ENCODE peak calls at places on chromosomes 2 and 18, in four cellular contexts. V is K562, I is GM12878, S is A549. Q is an unnamed sample.

GRCh38 chr2:120761164-120761861 is 25.6 kb downstream of the GLI2 start:
- DNase-seq in I (no peak), S (no peak), V (no peak), Q (no peak)

GRCh38 chr2:215856080-215856479 is 157.3 kb downstream of the MREG start:
- DNase-seq in I (no peak), V (no peak), S (no peak), Q (no peak)

GRCh38 chr2:112166801-112167499 is 28.8 kb downstream of the FBLN7 start:
- DNase-seq in I (no peak), V (no peak), S (no peak), Q (no peak)

GRCh38 chr2:64177315-64177714 is 33.1 kb upstream of the PELI1 start:
- DNase-seq in I (no peak), V (no peak), S (no peak), Q (no peak)

GRCh38 chr2:27336173-27336572 is 13.3 kb upstream of the MPV17 start:
- DNase-seq in S (no peak), V (no peak), I (no peak), Q (no peak)

GRCh38 chr2:13607139-13607538 is 890.4 kb downstream of the TRIB2 start:
- DNase-seq in I (no peak), S (no peak), V (no peak), Q (no peak)

GRCh38 chr2:48268671-48269070 is 261.3 kb upstream of the STON1 start:
- DNase-seq in S (no peak), I (no peak), V (no peak), Q (no peak)

GRCh38 chr2:27133905-27134780 is at the start of gene PREB:
- DNase-seq in I (peak; percentile 88), V (peak; percentile 98), S (peak; percentile 96), Q (peak; percentile 97)

GRCh38 chr2:168559187-168559586 is 103.1 kb downstream of the CERS6 start:
- DNase-seq in V (no peak), S (peak; percentile 42), I (no peak), Q (no peak)

GRCh38 chr2:48227617-48228344 is 302.2 kb upstream of the STON1 start:
- DNase-seq in S (no peak), I (peak; percentile 50), V (no peak), Q (no peak)

GRCh38 chr2:236675051-236675450 is 105.4 kb downstream of the ACKR3 start:
- DNase-seq in I (no peak), S (no peak), V (no peak), Q (no peak)

GRCh38 chr2:148896116-148896515 is 21.1 kb downstream of the KIF5C start:
- DNase-seq in V (no peak), I (no peak), S (no peak), Q (no peak)

GRCh38 chr2:181189932-181190331 is 209.5 kb downstream of the UBE2E3 start:
- DNase-seq in V (no peak), I (no peak), S (no peak), Q (no peak)

GRCh38 chr18:47549141-47549540 is 297.7 kb upstream of the SKOR2 start:
- DNase-seq in V (no peak), S (no peak), I (no peak), Q (no peak)

GRCh38 chr2:29255006-29255405 is 139.8 kb downstream of the CLIP4 start:
- DNase-seq in V (no peak), I (no peak), S (no peak), Q (no peak)

GRCh38 chr2:200567932-200568331 is 17.9 kb upstream of the AOX1 start:
- DNase-seq in S (no peak), I (no peak), V (no peak), Q (no peak)
- TF ChIP-seq REST in S (no peak), I (no peak), V (no peak), Q (no peak)

DNA sequence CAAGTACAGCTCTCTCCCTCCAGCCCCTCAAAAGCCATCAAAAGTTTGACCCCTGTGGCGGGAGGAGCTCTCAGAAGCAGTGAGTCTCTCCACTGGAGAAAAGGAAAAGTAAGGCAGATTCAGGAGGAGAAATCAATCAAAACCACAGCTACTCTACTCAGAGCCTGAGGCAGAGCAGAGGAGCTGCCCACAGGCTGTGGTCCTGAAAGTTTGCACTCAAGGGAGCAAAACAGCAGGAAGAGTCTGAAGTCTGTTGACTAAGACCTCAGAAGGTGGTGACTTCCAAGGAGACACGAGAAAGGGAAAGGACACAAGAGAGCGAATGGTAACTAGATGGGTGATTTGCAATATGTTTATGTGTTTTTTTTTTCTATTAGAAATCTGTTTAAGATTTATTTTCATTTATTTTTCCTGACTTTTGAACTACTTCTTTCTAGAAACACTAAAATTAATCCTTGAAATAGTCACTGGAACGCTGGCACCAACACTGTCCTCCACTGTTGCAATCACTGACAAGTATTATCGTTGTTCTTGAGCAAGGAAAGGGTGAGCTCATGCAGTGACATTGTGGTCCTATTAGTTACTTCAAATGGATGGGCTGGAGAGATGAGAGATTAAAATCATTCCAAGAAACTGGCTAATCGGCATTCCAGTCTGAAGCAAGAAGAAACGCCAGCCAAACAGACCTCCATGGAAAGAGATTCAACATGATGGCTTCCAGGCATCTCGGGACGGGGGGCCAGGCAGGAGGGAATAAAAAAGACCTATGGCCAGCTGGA is 35.8 kb downstream of the PID1 start:
- DNase-seq in S (no peak), I (no peak), V (no peak), Q (peak; percentile 46)
- TF ChIP-seq REST in S (peak; percentile 59), I (peak; percentile 53), V (no peak), Q (peak; percentile 73)

DNA sequence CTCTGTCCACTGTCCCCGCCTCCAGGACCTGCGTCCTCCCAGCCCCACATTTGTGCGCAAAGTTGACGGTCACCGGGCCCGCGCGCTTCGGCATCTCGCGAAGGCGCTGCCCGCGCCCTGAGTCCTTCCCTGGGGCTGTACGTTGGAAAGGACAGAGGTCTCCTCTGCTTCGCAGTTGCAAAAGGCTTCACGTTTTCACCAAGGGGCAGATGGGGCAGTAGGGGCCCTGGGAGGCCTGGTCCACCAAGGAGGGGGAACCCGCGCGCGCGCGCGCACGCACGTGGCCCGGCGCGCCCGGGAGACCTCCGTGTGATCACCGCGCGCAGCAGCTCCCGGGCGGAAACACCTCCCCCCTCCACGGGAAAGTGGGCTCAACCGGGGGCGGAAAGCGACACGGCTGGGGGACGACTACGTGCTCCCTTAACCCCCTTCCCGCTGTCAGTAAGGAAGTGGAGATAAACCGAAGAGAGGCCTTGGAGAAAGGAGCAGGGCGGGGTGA is 21.9 kb downstream of the TEX44 start:
- DNase-seq in S (no peak), I (no peak), V (no peak), Q (no peak)
- TF ChIP-seq REST in S (no peak), I (no peak), V (no peak), Q (no peak)

GRCh38 chr2:61356958-61357350 is 113.9 kb downstream of the USP34 start:
- DNase-seq in V (no peak), I (no peak), S (no peak), Q (no peak)

GRCh38 chr2:61353909-61354308 is 117.0 kb downstream of the USP34 start:
- DNase-seq in S (no peak), V (no peak), I (no peak), Q (no peak)

GRCh38 chr2:61357681-61358080 is 113.2 kb downstream of the USP34 start:
- DNase-seq in I (no peak), S (peak; percentile 31), V (no peak), Q (no peak)

GRCh38 chr2:61354486-61355197 is 116.2 kb downstream of the USP34 start:
- DNase-seq in S (no peak), V (no peak), I (no peak), Q (no peak)

DNA sequence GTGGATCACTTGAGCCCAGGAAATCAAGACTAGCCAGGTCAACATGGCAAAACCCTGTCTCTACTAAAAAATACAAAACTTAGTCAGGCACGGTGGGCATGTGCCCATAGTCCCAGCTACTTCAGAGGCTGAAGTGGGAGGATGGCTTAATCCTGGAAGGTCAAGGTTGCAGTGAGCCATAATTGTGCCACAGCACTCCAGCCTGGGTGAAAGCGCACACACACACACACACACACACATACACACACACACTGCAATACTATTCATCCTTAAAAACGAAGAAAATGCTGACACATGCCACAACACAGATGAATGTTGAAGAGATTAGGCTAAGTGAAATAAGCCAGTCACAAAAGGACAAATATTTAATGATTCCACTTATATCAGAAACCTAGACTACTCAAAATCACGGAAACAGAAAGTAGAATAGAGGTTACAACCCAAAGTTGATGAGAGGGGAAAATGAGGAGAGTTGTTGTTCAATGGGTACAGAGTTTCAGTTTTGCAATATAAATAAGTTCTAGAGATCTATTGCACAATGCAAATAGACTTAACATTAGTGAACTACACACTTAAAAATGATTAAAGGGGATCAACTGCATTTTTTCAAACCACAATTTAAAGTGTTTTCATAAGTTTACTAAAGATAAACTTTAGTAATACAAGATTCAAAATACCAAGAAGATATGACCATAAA is 114.5 kb downstream of the USP34 start:
- DNase-seq in S (no peak), V (no peak), I (no peak), Q (no peak)
- TF ChIP-seq REST in S (no peak), V (no peak), I (no peak), Q (no peak)

DNA sequence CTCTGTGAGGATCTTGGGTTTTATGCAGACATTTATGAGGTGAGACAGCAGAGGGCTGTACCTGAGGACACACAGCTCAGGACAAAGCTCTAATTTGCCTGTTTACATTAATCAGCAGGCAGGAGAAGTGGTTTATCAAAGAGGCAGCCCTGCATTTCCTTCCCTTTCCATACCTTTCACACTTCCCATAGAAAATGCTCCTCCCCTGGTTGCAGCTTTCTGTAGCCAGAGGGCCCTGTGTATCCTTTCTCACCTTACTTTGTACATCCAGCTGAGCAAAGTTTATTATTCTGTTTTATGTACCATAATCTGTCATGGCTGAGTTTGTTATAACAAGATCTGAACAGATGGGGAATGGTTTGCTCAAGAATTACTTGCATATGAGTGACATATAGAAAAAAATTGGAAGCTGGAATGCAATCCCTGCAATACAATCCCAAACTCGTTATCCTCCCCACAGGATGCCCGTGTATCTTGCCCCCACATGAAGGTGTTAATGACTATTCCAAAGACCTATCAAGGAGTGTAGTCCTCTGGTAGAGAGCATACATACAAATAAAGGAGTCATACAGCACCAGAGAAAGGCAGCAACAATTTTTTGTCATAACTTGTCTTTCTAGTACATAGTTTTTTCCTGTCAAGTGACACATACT is 1025.8 kb upstream of the KLHL29 start:
- DNase-seq in V (no peak), I (no peak), S (no peak), Q (no peak)
- TF ChIP-seq REST in V (no peak), I (no peak), S (no peak), Q (no peak)

DNA sequence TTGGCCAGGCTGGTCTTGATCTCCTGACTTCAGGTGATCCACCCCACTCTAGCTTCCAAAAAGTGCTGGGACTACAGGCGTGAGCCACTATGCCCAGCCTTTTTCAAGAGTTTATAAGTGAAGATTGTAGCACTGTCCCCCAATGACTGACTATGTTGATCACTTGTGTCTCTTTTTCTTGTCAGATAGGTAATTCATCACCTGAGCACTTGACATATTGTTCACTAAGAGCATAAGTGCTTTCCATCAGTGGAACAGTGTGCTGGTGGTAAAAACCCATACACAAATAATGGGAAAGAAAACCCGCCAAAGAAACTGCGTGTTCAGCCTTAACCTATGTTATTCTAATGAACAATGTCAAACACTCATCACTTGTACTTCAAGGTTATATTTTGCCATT is 414.4 kb upstream of the CDH7 start:
- DNase-seq in V (no peak), I (no peak), S (no peak), Q (no peak)
- TF ChIP-seq REST in V (no peak), I (no peak), S (no peak), Q (no peak)